ENCODE peak calls at places on chromosomes 16 and 17, in nine cellular contexts. K is Daoy; Y is thoracic aorta; J is effector memory CD8-positive, alpha-beta T cell; R is ovary; V is NB4; S is stimulated activated CD8-positive, alpha-beta memory T cell treated with anti-CD3 and anti-CD28 coated beads, Interleukin-4, amount 100 ng/mL, for 1 hour; A is activated CD4-positive, alpha-beta T cell treated with anti-CD3 and anti-CD28 coated beads, Interleukin-2, amount 50 U/mL, for 1 hour; M is cardiac muscle cell. G is an unnamed sample.

GRCh38 chr16:85430523-85431381 is 182.4 kb upstream of the GSE1 start:
- DNase-seq in K (no peak), Y (no peak), J (no peak), R (no peak), V (no peak), S (no peak), A (no peak), M (no peak), G (no peak)

GRCh38 chr17:66413564-66414520 is 111.4 kb downstream of the PRKCA start:
- DNase-seq in K (no peak), Y (no peak), J (no peak), R (no peak), V (no peak), S (no peak), A (no peak), M (no peak), G (no peak)

GRCh38 chr16:47134550-47134949 is 9.2 kb downstream of the NETO2 start:
- DNase-seq in K (no peak), Y (no peak), J (no peak), R (no peak), V (no peak), S (no peak), A (no peak), M (no peak), G (no peak)

GRCh38 chr17:52124993-52125392 is 33.5 kb downstream of the CA10 start:
- DNase-seq in K (no peak), Y (no peak), J (no peak), R (no peak), V (no peak), S (no peak), A (no peak), M (no peak), G (no peak)

GRCh38 chr17:36600936-36601302 is 464 bp upstream of the MRM1 start:
- DNase-seq in K (no peak), Y (no peak), J (no peak), R (no peak), V (no peak), S (no peak), A (no peak), M (no peak), G (no peak)

GRCh38 chr16:84496991-84497390 is 7.5 kb downstream of the MEAK7 start:
- DNase-seq in K (no peak), Y (no peak), J (no peak), R (no peak), V (no peak), S (no peak), A (no peak), M (no peak), G (no peak)

GRCh38 chr17:17161759-17162158 is 44.4 kb downstream of the PLD6 start:
- DNase-seq in K (no peak), Y (no peak), J (no peak), R (no peak), V (no peak), S (no peak), A (no peak), M (no peak), G (no peak)

GRCh38 chr16:54546481-54546880 is 259.9 kb upstream of the IRX3 start:
- DNase-seq in K (no peak), Y (no peak), J (no peak), R (no peak), V (no peak), S (no peak), A (no peak), M (no peak), G (peak; percentile 97)

GRCh38 chr17:83067071-83067717 is 12.2 kb upstream of the METRNL start:
- DNase-seq in K (no peak), Y (peak; percentile 0), J (no peak), R (peak; percentile 13), V (no peak), S (no peak), A (no peak), M (no peak), G (no peak)

GRCh38 chr17:40062347-40063033 is at the start of gene THRA:
- DNase-seq in K (peak; percentile 74), Y (no peak), J (peak; percentile 66), R (peak; percentile 79), V (peak; percentile 81), S (peak; percentile 44), A (peak; percentile 70), M (peak; percentile 66), G (peak; percentile 79)

GRCh38 chr17:69961488-69962145 is 113.4 kb upstream of the KCNJ16 start:
- DNase-seq in K (no peak), Y (no peak), J (no peak), R (peak; percentile 20), V (peak; percentile 1), S (no peak), A (no peak), M (no peak), G (peak; percentile 27)

GRCh38 chr17:71919181-71919580 is 201.6 kb upstream of the SOX9 start:
- DNase-seq in K (no peak), Y (no peak), J (no peak), R (no peak), V (no peak), S (no peak), A (no peak), M (peak; percentile 3), G (no peak)

GRCh38 chr17:50169121-50169764 is 3.4 kb downstream of the SGCA start:
- DNase-seq in K (peak; percentile 68), Y (no peak), J (peak; percentile 58), R (no peak), V (peak; percentile 76), S (no peak), A (peak; percentile 49), M (peak; percentile 80), G (peak; percentile 62)

GRCh38 chr17:76966486-76967181 is 98.4 kb downstream of the MGAT5B start:
- DNase-seq in K (no peak), Y (no peak), J (no peak), R (no peak), V (no peak), S (no peak), A (no peak), M (no peak), G (no peak)

GRCh38 chr16:12170103-12171025 is 193.8 kb downstream of the SNX29 start:
- DNase-seq in K (peak; percentile 10), Y (no peak), J (no peak), R (no peak), V (no peak), S (no peak), A (no peak), M (peak; percentile 49), G (no peak)

GRCh38 chr16:29729116-29729521 is 16.7 kb downstream of the C16orf54 start:
- DNase-seq in K (peak; percentile 29), Y (no peak), J (no peak), R (peak; percentile 23), V (peak; percentile 49), S (no peak), A (no peak), M (peak; percentile 68), G (no peak)

GRCh38 chr17:44362964-44363612 is 565 bp downstream of the FAM171A2 start:
- DNase-seq in K (no peak), Y (no peak), J (no peak), R (no peak), V (peak; percentile 37), S (no peak), A (no peak), M (no peak), G (peak; percentile 36)

GRCh38 chr16:2520784-2521577 is 810 bp downstream of the AMDHD2 start:
- DNase-seq in K (no peak), Y (no peak), J (peak; percentile 79), R (peak; percentile 26), V (peak; percentile 64), S (peak; percentile 29), A (peak; percentile 63), M (no peak), G (no peak)

GRCh38 chr17:5711344-5711743 is 127.0 kb upstream of the NLRP1 start:
- DNase-seq in K (no peak), Y (no peak), J (no peak), R (no peak), V (no peak), S (no peak), A (no peak), M (no peak), G (no peak)

GRCh38 chr16:83615131-83615530 is 192.6 kb upstream of the HSBP1 start:
- DNase-seq in K (no peak), Y (no peak), J (no peak), R (no peak), V (no peak), S (no peak), A (no peak), M (no peak), G (no peak)

G was measured in MG63.